ENCODE peak calls at places on chromosomes 13 and 19, in six cellular contexts. One of them, this sample, is unnamed.
A peak's percentile ranks its signal among the peaks of the same experiment; 100 is the strongest.

GRCh38 chr19:37012093-37012745 is 66.0 kb upstream of the ZNF420 start:
- DNase-seq in IMR-90: no peak
- DNase-seq in neuronal stem cell: no peak
- DNase-seq in H9: no peak
- DNase-seq in mesenchymal stem cell: no peak
- DNase-seq in trophoblast cell: peak; percentile 14
- DNase-seq in this sample: no peak

GRCh38 chr19:28878862-28879566 is 333.9 kb downstream of the UQCRFS1 start:
- DNase-seq in neuronal stem cell: peak; percentile 77
- DNase-seq in H9: peak; percentile 70
- DNase-seq in IMR-90: peak; percentile 71
- DNase-seq in trophoblast cell: peak; percentile 90
- DNase-seq in mesenchymal stem cell: peak; percentile 34
- DNase-seq in this sample: peak; percentile 80

GRCh38 chr19:18543814-18544475 is 572 bp upstream of the FKBP8 start:
- DNase-seq in IMR-90: peak; percentile 40
- DNase-seq in neuronal stem cell: peak; percentile 30
- DNase-seq in trophoblast cell: peak; percentile 79
- DNase-seq in mesenchymal stem cell: peak; percentile 84
- DNase-seq in H9: peak; percentile 78
- DNase-seq in this sample: no peak

GRCh38 chr19:54137913-54138776 is 583 bp downstream of the CNOT3 start:
- DNase-seq in IMR-90: no peak
- DNase-seq in mesenchymal stem cell: no peak
- DNase-seq in trophoblast cell: no peak
- DNase-seq in neuronal stem cell: no peak
- DNase-seq in H9: no peak
- DNase-seq in this sample: peak; percentile 67

GRCh38 chr19:4304509-4305252 is at the start of gene FSD1:
- DNase-seq in neuronal stem cell: peak; percentile 80
- DNase-seq in trophoblast cell: no peak
- DNase-seq in mesenchymal stem cell: peak; percentile 28
- DNase-seq in H9: peak; percentile 84
- DNase-seq in IMR-90: peak; percentile 40
- DNase-seq in this sample: peak; percentile 95

GRCh38 chr19:30293051-30293785 is 79.0 kb upstream of the ZNF536 start:
- DNase-seq in neuronal stem cell: no peak
- DNase-seq in trophoblast cell: no peak
- DNase-seq in H9: peak; percentile 11
- DNase-seq in IMR-90: no peak
- DNase-seq in mesenchymal stem cell: no peak
- DNase-seq in this sample: no peak

GRCh38 chr19:17283504-17283996 is 1.8 kb downstream of the ANKLE1 start:
- DNase-seq in trophoblast cell: no peak
- DNase-seq in H9: no peak
- DNase-seq in neuronal stem cell: no peak
- DNase-seq in IMR-90: no peak
- DNase-seq in mesenchymal stem cell: no peak
- DNase-seq in this sample: no peak

GRCh38 chr19:821228-821975 is at the start of gene PLPPR3:
- DNase-seq in trophoblast cell: no peak
- DNase-seq in neuronal stem cell: no peak
- DNase-seq in IMR-90: no peak
- DNase-seq in H9: peak; percentile 59
- DNase-seq in mesenchymal stem cell: no peak
- DNase-seq in this sample: peak; percentile 75

GRCh38 chr13:91493442-91493841 is 95.0 kb downstream of the GPC5 start:
- DNase-seq in H9: no peak
- DNase-seq in neuronal stem cell: no peak
- DNase-seq in IMR-90: no peak
- DNase-seq in mesenchymal stem cell: no peak
- DNase-seq in trophoblast cell: no peak
- DNase-seq in this sample: no peak

GRCh38 chr13:43110036-43110435 is 86.7 kb downstream of the DNAJC15 start:
- DNase-seq in trophoblast cell: no peak
- DNase-seq in neuronal stem cell: no peak
- DNase-seq in IMR-90: no peak
- DNase-seq in mesenchymal stem cell: no peak
- DNase-seq in H9: no peak
- DNase-seq in this sample: no peak

GRCh38 chr13:43114504-43114903 is 91.1 kb downstream of the DNAJC15 start:
- DNase-seq in IMR-90: no peak
- DNase-seq in mesenchymal stem cell: no peak
- DNase-seq in trophoblast cell: no peak
- DNase-seq in neuronal stem cell: no peak
- DNase-seq in H9: no peak
- DNase-seq in this sample: no peak

GRCh38 chr13:43110658-43111057 is 87.3 kb downstream of the DNAJC15 start:
- DNase-seq in trophoblast cell: no peak
- DNase-seq in H9: no peak
- DNase-seq in mesenchymal stem cell: no peak
- DNase-seq in neuronal stem cell: no peak
- DNase-seq in IMR-90: no peak
- DNase-seq in this sample: no peak

GRCh38 chr13:43113603-43114002 is 90.2 kb downstream of the DNAJC15 start:
- DNase-seq in H9: no peak
- DNase-seq in mesenchymal stem cell: peak; percentile 75
- DNase-seq in neuronal stem cell: no peak
- DNase-seq in IMR-90: peak; percentile 70
- DNase-seq in trophoblast cell: no peak
- DNase-seq in this sample: no peak

GRCh38 chr13:43111887-43112400 is 88.6 kb downstream of the DNAJC15 start:
- DNase-seq in H9: no peak
- DNase-seq in trophoblast cell: no peak
- DNase-seq in mesenchymal stem cell: no peak
- DNase-seq in neuronal stem cell: no peak
- DNase-seq in IMR-90: no peak
- DNase-seq in this sample: no peak
- H3K14ac ChIP-seq in H9: no peak overlapping the region
- H3K14ac ChIP-seq in trophoblast cell: no peak overlapping the region
- H3K14ac ChIP-seq in mesenchymal stem cell: no peak overlapping the region
- H3K14ac ChIP-seq in neuronal stem cell: no peak overlapping the region
- H3K14ac ChIP-seq in IMR-90: no peak overlapping the region
- H3K14ac ChIP-seq in this sample: no peak overlapping the region

GRCh38 chr19:42571136-42571535 is 23.6 kb downstream of the CEACAM8 start:
- DNase-seq in neuronal stem cell: no peak
- DNase-seq in mesenchymal stem cell: no peak
- DNase-seq in H9: no peak
- DNase-seq in trophoblast cell: peak; percentile 87
- DNase-seq in IMR-90: no peak
- DNase-seq in this sample: no peak
- H3K14ac ChIP-seq in neuronal stem cell: no peak overlapping the region
- H3K14ac ChIP-seq in mesenchymal stem cell: no peak overlapping the region
- H3K14ac ChIP-seq in H9: no peak overlapping the region
- H3K14ac ChIP-seq in trophoblast cell: no peak overlapping the region
- H3K14ac ChIP-seq in IMR-90: no peak overlapping the region
- H3K14ac ChIP-seq in this sample: no peak overlapping the region

DNA sequence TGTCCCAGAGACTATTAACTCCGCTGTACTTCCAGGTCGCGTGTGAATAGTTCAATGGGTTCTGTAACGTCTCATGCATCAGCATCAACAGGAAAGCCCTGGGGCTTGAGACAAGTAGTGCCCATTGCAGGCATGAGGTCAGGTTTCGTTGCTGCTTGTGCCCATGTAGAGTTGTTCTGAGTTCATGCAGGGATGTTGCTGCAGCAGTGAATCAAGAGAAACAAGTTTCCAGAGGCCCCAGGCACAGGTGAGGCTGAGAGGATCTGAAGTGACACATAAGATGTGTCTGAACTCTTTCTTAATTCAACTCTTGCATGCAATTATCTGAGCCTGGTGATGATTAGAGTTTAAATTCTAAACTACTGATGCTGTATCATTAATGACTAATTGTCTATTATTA is 8.6 kb upstream of the ZNF283 start:
- DNase-seq in trophoblast cell: no peak
- DNase-seq in H9: no peak
- DNase-seq in IMR-90: no peak
- DNase-seq in mesenchymal stem cell: no peak
- DNase-seq in neuronal stem cell: no peak
- DNase-seq in this sample: no peak
- H3K14ac ChIP-seq in trophoblast cell: no peak overlapping the region
- H3K14ac ChIP-seq in H9: no peak overlapping the region
- H3K14ac ChIP-seq in IMR-90: no peak overlapping the region
- H3K14ac ChIP-seq in mesenchymal stem cell: no peak overlapping the region
- H3K14ac ChIP-seq in neuronal stem cell: no peak overlapping the region
- H3K14ac ChIP-seq in this sample: no peak overlapping the region

GRCh38 chr19:50148528-50148927 is 14.6 kb downstream of the IZUMO2 start:
- DNase-seq in neuronal stem cell: no peak
- DNase-seq in trophoblast cell: no peak
- DNase-seq in H9: no peak
- DNase-seq in mesenchymal stem cell: no peak
- DNase-seq in IMR-90: no peak
- DNase-seq in this sample: no peak
- H3K14ac ChIP-seq in neuronal stem cell: no peak overlapping the region
- H3K14ac ChIP-seq in trophoblast cell: no peak overlapping the region
- H3K14ac ChIP-seq in H9: no peak overlapping the region
- H3K14ac ChIP-seq in mesenchymal stem cell: no peak overlapping the region
- H3K14ac ChIP-seq in IMR-90: no peak overlapping the region
- H3K14ac ChIP-seq in this sample: no peak overlapping the region

DNA sequence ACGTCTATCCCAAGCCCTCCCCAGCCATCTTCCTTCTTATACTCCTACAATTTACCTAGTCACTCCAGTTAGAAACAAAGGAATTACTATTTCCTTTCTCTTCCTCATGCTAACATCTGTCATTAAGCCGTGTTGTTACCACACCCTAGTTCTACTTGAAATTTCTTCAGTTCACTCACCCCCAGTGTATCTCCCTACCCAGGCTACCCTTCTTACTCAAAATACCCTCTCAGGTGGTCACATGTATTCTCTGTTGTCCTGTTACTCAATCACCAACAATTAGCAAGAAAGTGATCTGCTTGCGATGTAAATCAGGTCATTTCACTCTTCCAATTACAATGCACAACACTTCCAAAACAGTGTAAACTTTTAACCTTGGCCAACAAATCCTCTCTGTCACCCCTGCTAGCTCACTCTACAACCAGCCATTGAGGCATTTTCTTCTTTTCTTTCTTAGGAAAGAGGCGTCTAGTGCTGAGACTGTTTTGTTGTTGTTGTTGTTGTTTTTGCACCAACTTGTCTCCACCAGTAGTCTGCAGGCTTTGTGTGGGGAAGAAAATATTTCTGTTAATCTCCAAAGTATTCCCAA is 50.7 kb downstream of the PCDH17 start:
- DNase-seq in trophoblast cell: no peak
- DNase-seq in mesenchymal stem cell: no peak
- DNase-seq in IMR-90: no peak
- DNase-seq in H9: no peak
- DNase-seq in neuronal stem cell: no peak
- DNase-seq in this sample: no peak
- H3K14ac ChIP-seq in trophoblast cell: no peak overlapping the region
- H3K14ac ChIP-seq in mesenchymal stem cell: no peak overlapping the region
- H3K14ac ChIP-seq in IMR-90: no peak overlapping the region
- H3K14ac ChIP-seq in H9: no peak overlapping the region
- H3K14ac ChIP-seq in neuronal stem cell: no peak overlapping the region
- H3K14ac ChIP-seq in this sample: no peak overlapping the region

GRCh38 chr13:106117640-106118039 is 417.8 kb downstream of the EFNB2 start:
- DNase-seq in trophoblast cell: no peak
- DNase-seq in mesenchymal stem cell: no peak
- DNase-seq in IMR-90: no peak
- DNase-seq in H9: no peak
- DNase-seq in neuronal stem cell: no peak
- DNase-seq in this sample: no peak

GRCh38 chr13:106121173-106121754 is 414.2 kb downstream of the EFNB2 start:
- DNase-seq in IMR-90: no peak
- DNase-seq in mesenchymal stem cell: no peak
- DNase-seq in trophoblast cell: no peak
- DNase-seq in H9: no peak
- DNase-seq in neuronal stem cell: no peak
- DNase-seq in this sample: no peak

GRCh38 chr13:106118050-106118449 is 417.4 kb downstream of the EFNB2 start:
- DNase-seq in IMR-90: peak; percentile 32
- DNase-seq in mesenchymal stem cell: no peak
- DNase-seq in neuronal stem cell: no peak
- DNase-seq in trophoblast cell: peak; percentile 28
- DNase-seq in H9: no peak
- DNase-seq in this sample: no peak

GRCh38 chr13:106118996-106119395 is 416.5 kb downstream of the EFNB2 start:
- DNase-seq in IMR-90: no peak
- DNase-seq in mesenchymal stem cell: no peak
- DNase-seq in H9: no peak
- DNase-seq in neuronal stem cell: no peak
- DNase-seq in trophoblast cell: no peak
- DNase-seq in this sample: no peak

DNA sequence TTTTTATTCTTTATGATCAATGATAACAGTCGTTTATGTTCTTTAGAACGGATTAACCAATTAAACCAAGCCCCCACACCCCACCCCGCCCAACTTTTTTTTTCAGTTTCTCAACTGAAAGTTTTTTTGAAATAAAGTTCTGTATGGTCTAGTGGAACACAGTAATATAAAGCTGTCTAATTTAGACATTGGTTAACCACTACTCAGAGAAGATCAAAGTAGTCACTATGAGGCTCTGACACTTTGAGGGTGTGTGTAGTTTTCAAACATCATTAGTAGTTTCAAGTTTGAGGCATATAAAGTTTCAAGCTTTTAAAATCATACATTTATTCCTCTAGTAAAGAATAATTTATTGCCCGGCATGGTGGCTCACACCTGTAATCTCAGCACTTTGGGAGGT is 413.2 kb downstream of the EFNB2 start:
- DNase-seq in neuronal stem cell: no peak
- DNase-seq in mesenchymal stem cell: no peak
- DNase-seq in trophoblast cell: no peak
- DNase-seq in H9: no peak
- DNase-seq in IMR-90: no peak
- DNase-seq in this sample: no peak
- H3K14ac ChIP-seq in neuronal stem cell: no peak overlapping the region
- H3K14ac ChIP-seq in mesenchymal stem cell: no peak overlapping the region
- H3K14ac ChIP-seq in trophoblast cell: no peak overlapping the region
- H3K14ac ChIP-seq in H9: no peak overlapping the region
- H3K14ac ChIP-seq in IMR-90: no peak overlapping the region
- H3K14ac ChIP-seq in this sample: no peak overlapping the region

GRCh38 chr19:1848399-1849131 is at the start of gene REXO1:
- DNase-seq in neuronal stem cell: peak; percentile 98
- DNase-seq in trophoblast cell: peak; percentile 100
- DNase-seq in H9: peak; percentile 94
- DNase-seq in mesenchymal stem cell: peak; percentile 94
- DNase-seq in IMR-90: peak; percentile 87
- DNase-seq in this sample: peak; percentile 99
- H3K14ac ChIP-seq in neuronal stem cell: no peak within 1 kb of the TSS
- H3K14ac ChIP-seq in trophoblast cell: peak within 1 kb of the TSS; percentile 98
- H3K14ac ChIP-seq in H9: peak within 1 kb of the TSS; percentile 100
- H3K14ac ChIP-seq in mesenchymal stem cell: no peak within 1 kb of the TSS
- H3K14ac ChIP-seq in IMR-90: peak within 1 kb of the TSS; percentile 98
- H3K14ac ChIP-seq in this sample: no peak within 1 kb of the TSS

DNA sequence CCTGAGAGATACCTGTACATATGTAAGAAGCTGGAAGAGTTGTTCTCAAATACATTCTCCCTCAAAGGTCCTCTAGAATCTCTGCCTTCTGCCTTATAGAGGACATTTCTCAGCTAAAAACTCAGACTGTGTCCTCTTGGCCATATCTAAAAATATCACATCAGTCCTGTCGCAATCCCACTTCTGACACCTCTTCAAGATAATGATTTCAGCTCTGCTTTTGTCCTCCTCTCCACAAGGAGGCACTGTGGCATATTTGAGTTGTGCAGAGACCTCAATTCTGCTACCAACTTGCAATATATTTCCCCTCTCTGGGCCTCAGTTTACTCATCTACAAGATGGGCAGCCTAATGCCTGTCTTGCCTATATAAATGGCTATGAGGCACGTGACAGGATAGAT is 16.6 kb downstream of the ADAMTS10 start:
- DNase-seq in mesenchymal stem cell: peak; percentile 32
- DNase-seq in trophoblast cell: no peak
- DNase-seq in neuronal stem cell: no peak
- DNase-seq in IMR-90: no peak
- DNase-seq in H9: no peak
- DNase-seq in this sample: no peak
- H3K14ac ChIP-seq in mesenchymal stem cell: no peak overlapping the region
- H3K14ac ChIP-seq in trophoblast cell: no peak overlapping the region
- H3K14ac ChIP-seq in neuronal stem cell: no peak overlapping the region
- H3K14ac ChIP-seq in IMR-90: no peak overlapping the region
- H3K14ac ChIP-seq in H9: no peak overlapping the region
- H3K14ac ChIP-seq in this sample: no peak overlapping the region

This sample was measured in H1.